ENCODE peak calls at places on chromosomes 5 and 9, in nine cellular contexts. M is neural progenitor cell; Q is pancreas; Z is fibroblast of lung; W is Karpas-422; F is GM23248; B is body of pancreas; N is keratinocyte; H is CD4-positive, CD25-positive, alpha-beta regulatory T cell. S is an unnamed sample.

GRCh38 chr9:30932226-30932625 is 1452.2 kb upstream of the ACO1 start:
- DNase-seq in M (no peak), Q (no peak), Z (no peak), W (no peak), F (peak; percentile 4), B (no peak), N (no peak), H (no peak), S (no peak)

GRCh38 chr9:120348951-120349429 is 231.0 kb downstream of the CDK5RAP2 start:
- DNase-seq in M (peak; percentile 86), Q (no peak), Z (peak; percentile 63), W (peak; percentile 73), F (peak; percentile 69), B (peak; percentile 30), N (no peak), H (no peak), S (peak; percentile 73)

GRCh38 chr9:127136081-127136879 is 13.8 kb upstream of the ANGPTL2 start:
- DNase-seq in M (no peak), Q (no peak), Z (no peak), W (no peak), F (no peak), B (no peak), N (no peak), H (no peak), S (no peak)

GRCh38 chr5:25963251-25964008 is 1075.0 kb downstream of the CDH9 start:
- DNase-seq in M (no peak), Q (no peak), Z (no peak), W (no peak), F (no peak), B (peak; percentile 15), N (no peak), H (no peak), S (no peak)

GRCh38 chr9:124038790-124039633 is 27.4 kb downstream of the LHX2 start:
- DNase-seq in M (no peak), Q (no peak), Z (no peak), W (no peak), F (no peak), B (no peak), N (no peak), H (no peak), S (no peak)

GRCh38 chr9:136955202-136955942 is 3.3 kb downstream of the LCN12 start:
- DNase-seq in M (no peak), Q (peak; percentile 66), Z (no peak), W (no peak), F (no peak), B (no peak), N (no peak), H (no peak), S (no peak)

GRCh38 chr9:137307255-137308101 is 5.4 kb upstream of the NRARP start:
- DNase-seq in M (peak; percentile 13), Q (peak; percentile 94), Z (no peak), W (peak; percentile 56), F (no peak), B (peak; percentile 86), N (no peak), H (no peak), S (peak; percentile 12)

GRCh38 chr5:169904568-169904967 is 75.7 kb downstream of the INSYN2B start:
- DNase-seq in M (peak; percentile 59), Q (no peak), Z (no peak), W (no peak), F (no peak), B (no peak), N (no peak), H (no peak), S (no peak)

GRCh38 chr5:133377736-133378135 is 234.6 kb downstream of the FSTL4 start:
- DNase-seq in M (no peak), Q (no peak), Z (no peak), W (no peak), F (no peak), B (no peak), N (no peak), H (no peak), S (no peak)

GRCh38 chr5:68330564-68330963 is 115.0 kb downstream of the PIK3R1 start:
- DNase-seq in M (no peak), Q (no peak), Z (no peak), W (no peak), F (peak; percentile 62), B (no peak), N (peak; percentile 85), H (no peak), S (no peak)

GRCh38 chr5:52997424-52997823 is 8.3 kb downstream of the ITGA2 start:
- DNase-seq in M (peak; percentile 49), Q (no peak), Z (no peak), W (no peak), F (peak; percentile 36), B (no peak), N (no peak), H (no peak), S (no peak)

GRCh38 chr5:9558319-9558965 is 12.6 kb upstream of the SEMA5A start:
- DNase-seq in M (no peak), Q (no peak), Z (no peak), W (no peak), F (no peak), B (no peak), N (no peak), H (no peak), S (no peak)

GRCh38 chr5:39381376-39381775 is 17.1 kb upstream of the C9 start:
- DNase-seq in M (no peak), Q (no peak), Z (no peak), W (no peak), F (peak; percentile 37), B (no peak), N (no peak), H (no peak), S (no peak)

GRCh38 chr5:161544350-161544765 is 2.2 kb downstream of the GABRB2 start:
- DNase-seq in M (peak; percentile 82), Q (peak; percentile 38), Z (peak; percentile 32), W (peak; percentile 76), F (peak; percentile 60), B (peak; percentile 59), N (peak; percentile 33), H (no peak), S (peak; percentile 44)

GRCh38 chr9:136525841-136526499 is 19.9 kb downstream of the NOTCH1 start:
- DNase-seq in M (peak; percentile 79), Q (no peak), Z (no peak), W (no peak), F (no peak), B (peak; percentile 76), N (no peak), H (no peak), S (peak; percentile 75)

GRCh38 chr5:141258464-141258863 is 13.3 kb downstream of the PCDHB15 start:
- DNase-seq in M (no peak), Q (no peak), Z (no peak), W (no peak), F (no peak), B (no peak), N (no peak), H (no peak), S (no peak)
- H3K9me3 ChIP-seq in M (peaks cover 68% of the 10 kb centered on the region), Q (peaks cover 6% of the 10 kb centered on the region), Z (no peaks in the 10 kb centered on the region), W (peaks cover 68% of the 10 kb centered on the region), F (peaks cover 26% of the 10 kb centered on the region), B (peaks cover 79% of the 10 kb centered on the region), N (peaks cover 7% of the 10 kb centered on the region), H (peaks cover 78% of the 10 kb centered on the region), S (peaks cover 51% of the 10 kb centered on the region)

DNA sequence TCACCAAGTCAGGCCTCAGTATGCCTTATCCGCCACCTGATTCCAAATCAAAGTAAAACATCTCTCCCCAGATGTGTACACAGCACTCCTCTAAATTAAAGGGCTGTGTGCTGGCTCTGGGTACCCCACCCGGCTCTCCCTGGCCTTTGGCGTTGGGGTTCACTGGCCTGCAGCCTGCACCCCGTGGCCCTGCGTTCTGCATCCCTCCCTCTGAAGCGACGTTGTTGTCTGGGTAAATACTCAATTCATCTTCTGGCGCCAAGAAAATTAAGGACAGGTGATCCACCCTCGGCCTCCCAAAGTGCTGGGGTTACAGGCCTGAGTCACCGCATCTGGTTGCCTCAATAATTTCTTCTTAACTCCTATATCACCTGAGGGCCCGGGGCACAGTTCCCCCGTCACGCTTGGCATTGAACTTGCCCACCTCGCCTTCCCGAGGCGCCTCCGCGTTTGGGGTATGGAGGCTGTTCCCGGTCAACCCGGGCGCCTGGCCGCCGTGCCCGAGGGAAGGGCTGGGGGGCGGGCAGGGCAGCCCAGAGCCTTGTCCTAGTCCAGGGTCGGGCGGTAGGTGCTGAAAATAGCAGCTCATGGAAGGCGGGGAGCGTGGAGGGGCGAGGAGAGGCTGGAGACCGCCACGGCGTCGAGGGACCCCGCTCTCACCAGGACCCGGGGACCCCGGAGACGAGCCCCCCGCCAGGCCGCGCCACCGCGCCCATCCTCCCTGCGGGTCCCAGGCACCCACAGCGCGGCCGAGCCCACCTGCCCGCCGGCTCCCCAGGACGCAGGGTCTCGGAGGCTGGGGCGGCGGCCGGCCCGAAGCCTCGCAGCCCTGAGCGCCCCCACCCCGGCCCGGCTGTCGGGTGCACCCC is 531 bp downstream of the ABO start:
- DNase-seq in M (no peak), Q (no peak), Z (no peak), W (no peak), F (no peak), B (peak; percentile 18), N (no peak), H (no peak), S (no peak)
- H3K9me3 ChIP-seq in M (no peaks in the 10 kb centered on the region), Q (no peaks in the 10 kb centered on the region), Z (no peaks in the 10 kb centered on the region), W (no peaks in the 10 kb centered on the region), F (no peaks in the 10 kb centered on the region), B (no peaks in the 10 kb centered on the region), N (no peaks in the 10 kb centered on the region), H (no peaks in the 10 kb centered on the region), S (no peaks in the 10 kb centered on the region)

GRCh38 chr5:179079165-179079987 is 19.2 kb downstream of the ZNF354C start:
- DNase-seq in M (no peak), Q (no peak), Z (no peak), W (no peak), F (peak; percentile 6), B (no peak), N (no peak), H (no peak), S (no peak)
- H3K9me3 ChIP-seq in M (peaks cover 68% of the 10 kb centered on the region), Q (peaks cover 4% of the 10 kb centered on the region), Z (peaks cover 19% of the 10 kb centered on the region), W (peaks cover 37% of the 10 kb centered on the region), F (peaks cover 39% of the 10 kb centered on the region), B (peaks cover 77% of the 10 kb centered on the region), N (peaks cover 31% of the 10 kb centered on the region), H (peaks cover 91% of the 10 kb centered on the region), S (peaks cover 11% of the 10 kb centered on the region)

DNA sequence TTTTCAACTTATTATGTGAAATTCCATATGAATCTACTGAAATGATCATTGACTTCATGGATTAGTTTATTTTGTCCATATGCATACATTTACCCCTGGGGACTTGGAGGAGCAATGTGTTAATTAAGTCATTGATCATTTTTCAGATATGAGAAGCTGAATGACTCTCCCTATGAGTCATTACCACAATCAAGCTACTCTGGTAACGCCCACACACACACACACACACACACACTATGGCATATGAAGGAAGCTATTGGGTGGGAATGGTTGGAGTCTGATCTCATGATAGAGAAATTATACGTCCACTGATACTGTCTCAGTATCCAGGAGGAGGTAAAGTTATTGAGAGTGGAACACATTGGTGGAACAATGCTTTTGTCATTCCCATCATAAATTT is 528.9 kb downstream of the AGTPBP1 start:
- DNase-seq in M (no peak), Q (no peak), Z (peak; percentile 24), W (no peak), F (peak; percentile 87), B (no peak), N (peak; percentile 91), H (no peak), S (no peak)
- H3K9me3 ChIP-seq in M (no peaks in the 10 kb centered on the region), Q (no peaks in the 10 kb centered on the region), Z (no peaks in the 10 kb centered on the region), W (no peaks in the 10 kb centered on the region), F (no peaks in the 10 kb centered on the region), B (no peaks in the 10 kb centered on the region), N (no peaks in the 10 kb centered on the region), H (no peaks in the 10 kb centered on the region), S (no peaks in the 10 kb centered on the region)

GRCh38 chr5:178375348-178375747 is 142.7 kb upstream of the PHYKPL start:
- DNase-seq in M (no peak), Q (peak; percentile 13), Z (no peak), W (no peak), F (no peak), B (no peak), N (no peak), H (no peak), S (no peak)
- H3K9me3 ChIP-seq in M (no peaks in the 10 kb centered on the region), Q (no peaks in the 10 kb centered on the region), Z (no peaks in the 10 kb centered on the region), W (no peaks in the 10 kb centered on the region), F (no peaks in the 10 kb centered on the region), B (no peaks in the 10 kb centered on the region), N (no peaks in the 10 kb centered on the region), H (no peaks in the 10 kb centered on the region), S (no peaks in the 10 kb centered on the region)